ENCODE peak calls at places on chromosome 3, in four cellular contexts. F is cardiac muscle cell, V is AG09319, K is esophagus squamous epithelium. Y is an unnamed sample.

GRCh38 chr3:39332525-39332924 is 3.0 kb downstream of the CCR8 start:
- DNase-seq in V (no peak), F (no peak), K (no peak), Y (no peak)

GRCh38 chr3:53264718-53265117 is 8.9 kb upstream of the TKT start:
- DNase-seq in F (no peak), K (no peak), V (no peak), Y (no peak)

GRCh38 chr3:191260431-191261303 is 61.6 kb downstream of the OSTN start:
- DNase-seq in K (no peak), V (no peak), F (no peak), Y (no peak)

GRCh38 chr3:23826382-23827061 is 20.8 kb downstream of the UBE2E1 start:
- DNase-seq in F (no peak), V (no peak), K (no peak), Y (peak)

GRCh38 chr3:18302517-18302916 is 122.6 kb downstream of the SATB1 start:
- DNase-seq in K (no peak), V (no peak), F (no peak), Y (peak)

GRCh38 chr3:184186902-184187207 is 856 bp downstream of the ABCF3 start:
- DNase-seq in F (no peak), V (no peak), K (no peak), Y (no peak)

GRCh38 chr3:128784228-128784627 is 58.2 kb downstream of the RAB7A start:
- DNase-seq in K (no peak), V (no peak), F (peak), Y (no peak)

GRCh38 chr3:16240229-16241023 is 24.3 kb downstream of the DPH3 start:
- DNase-seq in F (no peak), K (no peak), V (peak), Y (peak)

GRCh38 chr3:192888121-192888520 is 29.5 kb downstream of the MB21D2 start:
- DNase-seq in F (no peak), V (no peak), K (no peak), Y (no peak)

GRCh38 chr3:29466442-29466841 is 185.6 kb downstream of the RBMS3 start:
- DNase-seq in K (no peak), F (no peak), V (no peak), Y (no peak)

GRCh38 chr3:119352863-119353527 is 58.8 kb downstream of the ARHGAP31 start:
- DNase-seq in F (no peak), K (no peak), V (peak), Y (peak)

GRCh38 chr3:30544811-30545210 is 61.6 kb upstream of the TGFBR2 start:
- DNase-seq in V (peak), K (no peak), F (no peak), Y (peak)

GRCh38 chr3:15815696-15816095 is 17.9 kb upstream of the ANKRD28 start:
- DNase-seq in V (peak), F (peak), K (no peak), Y (peak)

GRCh38 chr3:112653209-112653871 is 12.4 kb upstream of the CCDC80 start:
- DNase-seq in V (no peak), K (no peak), F (no peak), Y (peak)

GRCh38 chr3:191068946-191069813 is 129.9 kb upstream of the OSTN start:
- DNase-seq in V (no peak), K (no peak), F (no peak), Y (peak)

GRCh38 chr3:99940350-99940749 is 122.7 kb downstream of the CMSS1 start:
- DNase-seq in F (no peak), K (no peak), V (no peak), Y (no peak)

GRCh38 chr3:103609472-103609871 is 1174.7 kb downstream of the ZPLD1 start:
- DNase-seq in K (no peak), F (no peak), V (no peak), Y (no peak)

GRCh38 chr3:194686816-194687637 is 1.3 kb downstream of the FAM43A start:
- DNase-seq in K (no peak), F (peak), V (no peak), Y (peak)

GRCh38 chr3:25663324-25664065 is 1.2 kb downstream of the TOP2B start:
- DNase-seq in K (no peak), V (no peak), F (peak), Y (peak)

GRCh38 chr3:9251055-9251786 is 1.8 kb upstream of the SRGAP3 start:
- DNase-seq in V (no peak), K (no peak), F (no peak), Y (no peak)

GRCh38 chr3:149486726-149487125 is 12.2 kb downstream of the TM4SF4 start:
- DNase-seq in K (no peak), F (no peak), V (no peak), Y (no peak)

GRCh38 chr3:41202075-41202833 is 2.9 kb downstream of the CTNNB1 start:
- DNase-seq in K (no peak), F (no peak), V (no peak), Y (peak)

GRCh38 chr3:32176989-32177701 is 61.3 kb upstream of the CMTM8 start:
- DNase-seq in F (peak), K (no peak), V (peak), Y (peak)

GRCh38 chr3:67509471-67510075 is 144.8 kb downstream of the SUCLG2 start:
- DNase-seq in V (no peak), F (no peak), K (no peak), Y (no peak)

GRCh38 chr3:27311400-27311799 is 57.8 kb downstream of the NEK10 start:
- DNase-seq in K (no peak), V (peak), F (no peak), Y (peak)

GRCh38 chr3:17023006-17023664 is 138.4 kb downstream of the PLCL2 start:
- DNase-seq in K (no peak), V (no peak), F (no peak), Y (no peak)

GRCh38 chr3:88704316-88704715 is 403.1 kb upstream of the EPHA3 start:
- DNase-seq in K (no peak), V (no peak), F (no peak), Y (no peak)

DNA sequence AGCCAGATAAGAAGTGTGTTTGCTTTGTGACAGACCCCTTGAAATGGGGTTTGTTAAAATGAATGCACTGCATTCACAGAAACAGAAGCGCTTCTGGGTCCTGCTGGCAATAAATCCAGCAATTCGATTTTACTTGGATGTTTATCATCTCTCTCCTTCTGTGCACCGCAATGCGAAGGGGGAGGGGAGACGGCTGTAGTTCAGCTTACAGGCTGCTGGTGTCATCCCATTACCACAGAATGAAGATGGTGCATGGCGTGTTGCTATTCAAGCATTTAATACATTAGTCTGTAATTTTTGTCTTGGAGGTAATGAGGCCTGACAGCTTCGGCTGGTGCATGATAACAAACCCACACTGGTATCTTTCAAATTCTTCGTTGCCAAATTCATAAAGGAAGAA is 418.1 kb downstream of the OTOL1 start:
- DNase-seq in V (peak), K (no peak), F (peak), Y (peak)
- TF ChIP-seq CTCF in V (peak), K (no peak), F (peak), Y (peak)

GRCh38 chr3:150779402-150779858 is 16.5 kb upstream of the SIAH2 start:
- DNase-seq in K (no peak), V (no peak), F (no peak), Y (no peak)
- TF ChIP-seq CTCF in K (no peak), V (no peak), F (no peak), Y (no peak)

GRCh38 chr3:11924518-11924917 is 77.8 kb upstream of the TAMM41 start:
- DNase-seq in F (no peak), K (no peak), V (no peak), Y (no peak)
- TF ChIP-seq CTCF in F (no peak), K (no peak), V (no peak), Y (no peak)

DNA sequence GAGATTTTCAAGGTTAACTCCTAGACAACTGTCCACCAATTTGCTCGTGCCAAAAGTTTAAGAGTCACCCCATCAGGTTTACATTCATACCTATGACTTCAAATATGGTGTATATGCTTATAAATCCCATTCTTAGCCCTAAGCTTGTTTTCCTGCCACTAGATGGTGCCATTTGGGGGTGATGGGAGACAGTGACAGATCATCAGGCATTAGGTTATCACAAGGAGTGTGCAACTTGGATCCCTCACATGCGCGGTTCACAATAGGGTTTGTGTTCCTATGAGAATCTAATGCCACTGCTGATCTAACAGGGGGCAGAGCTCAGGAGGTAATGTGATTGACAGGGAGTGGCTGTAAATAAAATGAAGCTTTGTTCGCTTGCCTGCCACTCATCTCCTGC is 182.7 kb downstream of the CNTN6 start:
- DNase-seq in K (no peak), F (peak), V (no peak), Y (peak)
- TF ChIP-seq CTCF in K (no peak), F (no peak), V (no peak), Y (peak)

Y was measured in fibroblast of villous mesenchyme.